ENCODE peak calls at places on chromosome 2, in seven cellular contexts. H, N, C, T, U, J and E are unnamed samples.

GRCh38 chr2:236644502-236644911 is 74.9 kb downstream of the ACKR3 start:
- DNase-seq in H (no peak), N (no peak), C (no peak), T (peak), U (no peak), J (no peak), E (no peak)

GRCh38 chr2:70726947-70727725 is 40.9 kb downstream of the ADD2 start:
- DNase-seq in H (no peak), N (no peak), C (peak), T (no peak), U (peak), J (no peak), E (peak)

GRCh38 chr2:56449449-56449860 is 265.7 kb downstream of the CCDC85A start:
- DNase-seq in H (no peak), N (no peak), C (no peak), T (no peak), U (no peak), J (no peak), E (no peak)

GRCh38 chr2:55620123-55620779 is 2.8 kb upstream of the PPP4R3B start:
- DNase-seq in H (no peak), N (no peak), C (peak), T (peak), U (peak), J (no peak), E (peak)

GRCh38 chr2:180776924-180777323 is 203.5 kb upstream of the UBE2E3 start:
- DNase-seq in H (no peak), N (no peak), C (peak), T (no peak), U (no peak), J (no peak), E (peak)

GRCh38 chr2:237431856-237432255 is 17.9 kb upstream of the COL6A3 start:
- DNase-seq in H (no peak), N (no peak), C (no peak), T (no peak), U (peak), J (no peak), E (peak)

GRCh38 chr2:1501991-1502390 is 88.7 kb downstream of the TPO start:
- DNase-seq in H (no peak), N (no peak), C (no peak), T (no peak), U (no peak), J (no peak), E (no peak)

GRCh38 chr2:240885566-240885965 is 10.4 kb downstream of the MAB21L4 start:
- DNase-seq in H (no peak), N (peak), C (no peak), T (no peak), U (no peak), J (no peak), E (no peak)

GRCh38 chr2:190023860-190024259 is 38.7 kb downstream of the MSTN start:
- DNase-seq in H (no peak), N (no peak), C (peak), T (peak), U (peak), J (no peak), E (peak)

GRCh38 chr2:46981662-46982351 is 66.2 kb upstream of the MCFD2 start:
- DNase-seq in H (peak), N (no peak), C (no peak), T (no peak), U (no peak), J (no peak), E (no peak)

GRCh38 chr2:212843409-212844199 is 305.0 kb upstream of the ERBB4 start:
- DNase-seq in H (no peak), N (no peak), C (peak), T (no peak), U (peak), J (peak), E (peak)

GRCh38 chr2:23434721-23435121 is 49.7 kb downstream of the KLHL29 start:
- DNase-seq in H (no peak), N (no peak), C (peak), T (no peak), U (no peak), J (no peak), E (peak)

GRCh38 chr2:240713928-240714746 is 22.5 kb downstream of the AQP12A start:
- DNase-seq in H (peak), N (no peak), C (no peak), T (no peak), U (no peak), J (no peak), E (no peak)

GRCh38 chr2:101823347-101823791 is 125.9 kb downstream of the MAP4K4 start:
- DNase-seq in H (peak), N (peak), C (peak), T (peak), U (peak), J (no peak), E (peak)

GRCh38 chr2:219250044-219250781 is 2.8 kb upstream of the TUBA4B start:
- DNase-seq in H (no peak), N (no peak), C (peak), T (no peak), U (peak), J (no peak), E (no peak)

GRCh38 chr2:219246559-219246958 is 1.3 kb downstream of the STK16 start:
- DNase-seq in H (no peak), N (no peak), C (no peak), T (no peak), U (no peak), J (no peak), E (no peak)

GRCh38 chr2:219247678-219248642 is 2.7 kb downstream of the STK16 start:
- DNase-seq in H (no peak), N (no peak), C (no peak), T (peak), U (no peak), J (no peak), E (no peak)

GRCh38 chr2:219249203-219249980 is 3.7 kb upstream of the TUBA4B start:
- DNase-seq in H (peak), N (peak), C (peak), T (peak), U (peak), J (peak), E (peak)

DNA sequence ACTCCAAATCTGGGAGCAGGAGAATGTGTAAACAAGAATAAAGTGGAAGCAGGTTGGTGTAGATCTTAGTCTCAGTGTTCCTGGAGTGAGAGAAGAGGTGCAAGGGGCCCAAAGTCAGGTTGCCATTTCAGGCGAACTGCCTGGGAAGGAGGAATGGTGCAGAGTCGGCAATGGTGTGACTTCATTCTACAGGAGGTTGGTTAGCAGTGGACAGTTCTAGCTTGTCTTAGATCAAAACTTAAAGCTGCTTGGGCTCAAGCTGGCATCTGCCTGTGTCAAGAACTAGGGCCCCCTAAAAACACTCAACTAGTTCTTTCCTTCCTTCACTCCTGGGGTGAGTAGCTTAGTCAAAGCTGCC is 3.5 kb downstream of the STK16 start:
- DNase-seq in H (no peak), N (no peak), C (no peak), T (no peak), U (peak), J (no peak), E (no peak)
- H3K4me3 ChIP-seq in H (no peak), N (no peak), C (no peak), T (peak), U (no peak), J (no peak), E (no peak)

GRCh38 chr2:191501390-191502168 is 176.4 kb upstream of the NABP1 start:
- DNase-seq in H (no peak), N (no peak), C (peak), T (no peak), U (peak), J (no peak), E (peak)
- TF ChIP-seq CTCF in H (peak), N (peak), C (peak), T (peak), U (peak), J (peak), E (peak)

DNA sequence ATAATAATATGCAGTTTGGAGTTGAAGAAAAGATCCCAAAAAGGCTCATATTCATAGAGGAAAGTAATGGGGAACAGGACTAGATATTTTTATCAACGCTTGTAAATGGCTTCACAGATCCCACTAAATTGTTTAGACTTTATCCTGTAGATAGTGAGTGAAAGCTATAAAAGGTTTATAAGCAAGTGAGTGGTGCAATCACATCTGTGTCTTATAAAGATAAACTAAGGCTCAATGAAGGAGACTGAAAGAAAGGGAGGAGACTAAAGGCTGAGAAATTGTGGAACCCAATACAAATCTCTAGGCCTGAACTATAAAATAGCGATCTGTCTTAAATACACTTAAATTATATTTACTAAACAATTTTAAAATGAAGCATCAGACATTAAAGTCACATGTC is 7.7 kb downstream of the SP3 start:
- DNase-seq in H (no peak), N (no peak), C (peak), T (no peak), U (no peak), J (peak), E (no peak)
- H3K4me3 ChIP-seq in H (no peak), N (no peak), C (no peak), T (no peak), U (no peak), J (no peak), E (no peak)

GRCh38 chr2:121897335-121897970 is 142.0 kb downstream of the TSN start:
- DNase-seq in H (no peak), N (no peak), C (peak), T (peak), U (peak), J (no peak), E (peak)
- TF ChIP-seq CTCF in H (no peak), N (no peak), C (peak), T (peak), U (peak), J (peak), E (peak)